ENCODE peak calls at places on chromosome 17, in seven cellular contexts. W is sciatic nerve, P is AG09309, T is C1 segment of cervical spinal cord, Q is NCI-H1694 treated with DMSO at 0.1 percent for 48 hours, B is non-pigmented ciliary epithelial cell, G is endodermal cell. M is an unnamed sample.
A peak's percentile ranks its signal among the peaks of the same experiment; 100 is the strongest.

GRCh38 chr17:42184717-42185496 is at the start of gene HCRT:
- DNase-seq in W (no peak), P (no peak), T (no peak), Q (no peak), B (no peak), G (no peak), M (no peak)

GRCh38 chr17:48723555-48724239 is 712 bp downstream of the PRAC2 start:
- DNase-seq in W (no peak), P (no peak), T (no peak), Q (no peak), B (no peak), G (peak; percentile 90), M (no peak)

GRCh38 chr17:81329927-81330883 is 35.1 kb upstream of the SLC38A10 start:
- DNase-seq in W (no peak), P (no peak), T (no peak), Q (no peak), B (no peak), G (peak; percentile 92), M (no peak)

GRCh38 chr17:42857389-42857788 is 6.4 kb downstream of the AOC3 start:
- DNase-seq in W (no peak), P (no peak), T (no peak), Q (no peak), B (no peak), G (peak; percentile 59), M (no peak)

GRCh38 chr17:3838206-3838605 is 7.8 kb downstream of the NCBP3 start:
- DNase-seq in W (no peak), P (no peak), T (no peak), Q (no peak), B (no peak), G (no peak), M (no peak)

GRCh38 chr17:68452724-68453290 is 4.5 kb downstream of the WIPI1 start:
- DNase-seq in W (no peak), P (no peak), T (no peak), Q (no peak), B (no peak), G (no peak), M (no peak)

GRCh38 chr17:21375757-21376584 is at the start of gene KCNJ12:
- DNase-seq in W (no peak), P (no peak), T (no peak), Q (peak; percentile 41), B (no peak), G (peak; percentile 87), M (no peak)

GRCh38 chr17:37107406-37108083 is 158.8 kb downstream of the AATF start:
- DNase-seq in W (no peak), P (no peak), T (peak; percentile 61), Q (peak; percentile 48), B (no peak), G (peak; percentile 61), M (no peak)

GRCh38 chr17:32127156-32127897 is 15.0 kb upstream of the RHOT1 start:
- DNase-seq in W (peak; percentile 89), P (no peak), T (peak; percentile 76), Q (peak; percentile 83), B (no peak), G (peak; percentile 86), M (peak; percentile 41)

GRCh38 chr17:68807998-68808772 is 147.0 kb downstream of the ABCA8 start:
- DNase-seq in W (no peak), P (no peak), T (no peak), Q (no peak), B (no peak), G (no peak), M (no peak)

GRCh38 chr17:8041980-8042379 is 3.1 kb downstream of the ALOX15B start:
- DNase-seq in W (no peak), P (no peak), T (no peak), Q (no peak), B (no peak), G (no peak), M (no peak)

GRCh38 chr17:75270218-75270965 is 639 bp downstream of the MIF4GD start:
- DNase-seq in W (peak; percentile 79), P (no peak), T (peak; percentile 61), Q (peak; percentile 31), B (peak; percentile 18), G (peak; percentile 90), M (no peak)

GRCh38 chr17:5122586-5123342 is 6.9 kb downstream of the USP6 start:
- DNase-seq in W (peak; percentile 63), P (no peak), T (peak; percentile 14), Q (no peak), B (no peak), G (peak; percentile 86), M (no peak)

GRCh38 chr17:70374496-70374895 is 205.2 kb downstream of the KCNJ2 start:
- DNase-seq in W (no peak), P (no peak), T (no peak), Q (no peak), B (no peak), G (no peak), M (no peak)

GRCh38 chr17:67994827-67995567 is 1.3 kb downstream of the C17orf58 start:
- DNase-seq in W (no peak), P (no peak), T (no peak), Q (peak; percentile 25), B (no peak), G (peak; percentile 53), M (peak; percentile 82)

GRCh38 chr17:50656509-50656908 is 21.8 kb downstream of the ABCC3 start:
- DNase-seq in W (no peak), P (no peak), T (no peak), Q (no peak), B (no peak), G (peak; percentile 81), M (no peak)

GRCh38 chr17:17533901-17534441 is 37.8 kb upstream of the RASD1 start:
- DNase-seq in W (no peak), P (no peak), T (no peak), Q (no peak), B (no peak), G (no peak), M (no peak)

GRCh38 chr17:43366809-43367587 is 31.8 kb upstream of the ARL4D start:
- DNase-seq in W (no peak), P (no peak), T (no peak), Q (no peak), B (no peak), G (peak; percentile 76), M (no peak)

GRCh38 chr17:40564883-40565744 is at the start of gene CCR7:
- DNase-seq in W (no peak), P (no peak), T (no peak), Q (no peak), B (no peak), G (peak; percentile 76), M (no peak)

GRCh38 chr17:17460038-17460437 is 16.8 kb upstream of the MED9 start:
- DNase-seq in W (no peak), P (no peak), T (no peak), Q (no peak), B (no peak), G (no peak), M (no peak)

GRCh38 chr17:62675260-62675659 is 47.8 kb downstream of the MRC2 start:
- DNase-seq in W (peak; percentile 61), P (no peak), T (peak; percentile 69), Q (no peak), B (no peak), G (no peak), M (no peak)

GRCh38 chr17:77842148-77842905 is 116.2 kb upstream of the TNRC6C start:
- DNase-seq in W (peak; percentile 42), P (no peak), T (no peak), Q (no peak), B (no peak), G (no peak), M (no peak)

GRCh38 chr17:44940321-44940720 is 7.3 kb downstream of the KIF18B start:
- DNase-seq in W (no peak), P (no peak), T (no peak), Q (no peak), B (no peak), G (peak; percentile 58), M (no peak)

GRCh38 chr17:4584125-4584834 is at the start of gene SMTNL2:
- DNase-seq in W (no peak), P (no peak), T (no peak), Q (no peak), B (no peak), G (peak; percentile 87), M (no peak)

GRCh38 chr17:5715478-5715877 is 131.2 kb upstream of the NLRP1 start:
- DNase-seq in W (no peak), P (no peak), T (no peak), Q (no peak), B (no peak), G (no peak), M (no peak)

GRCh38 chr17:77245162-77245926 is 104.6 kb downstream of the SEC14L1 start:
- DNase-seq in W (no peak), P (no peak), T (no peak), Q (no peak), B (no peak), G (no peak), M (no peak)

GRCh38 chr17:16269658-16270057 is 52.6 kb downstream of the PIGL start:
- DNase-seq in W (no peak), P (peak; percentile 24), T (no peak), Q (no peak), B (no peak), G (no peak), M (no peak)

GRCh38 chr17:28317099-28317964 is 1.7 kb upstream of the TMEM97 start:
- DNase-seq in W (no peak), P (no peak), T (no peak), Q (no peak), B (no peak), G (peak; percentile 72), M (no peak)

M was measured in GM04503.